ENCODE peak calls at places on chromosome 6, in eight cellular contexts. One of them, this sample, is unnamed.

GRCh38 chr6:70668499-70668812 is 773 bp downstream of the SMAP1 start:
- DNase-seq in Caco-2: peak
- DNase-seq in NCI-H2081: peak
- DNase-seq in pancreas: peak
- DNase-seq in activated naive CD4-positive, alpha-beta T cell treated with anti-CD3 and anti-CD28 coated beads, Interleukin-2, amount 50 U/mL, for 16 hours: no peak
- DNase-seq in IMR-90: no peak
- DNase-seq in T-cell: peak
- DNase-seq in amniotic epithelial cell: no peak
- DNase-seq in this sample: no peak

GRCh38 chr6:51292659-51293058 is 474.0 kb downstream of the TFAP2B start:
- DNase-seq in Caco-2: no peak
- DNase-seq in NCI-H2081: no peak
- DNase-seq in pancreas: no peak
- DNase-seq in activated naive CD4-positive, alpha-beta T cell treated with anti-CD3 and anti-CD28 coated beads, Interleukin-2, amount 50 U/mL, for 16 hours: no peak
- DNase-seq in IMR-90: no peak
- DNase-seq in T-cell: no peak
- DNase-seq in amniotic epithelial cell: no peak
- DNase-seq in this sample: peak

GRCh38 chr6:77633471-77633870 is 19.4 kb upstream of the MEI4 start:
- DNase-seq in Caco-2: no peak
- DNase-seq in NCI-H2081: no peak
- DNase-seq in pancreas: no peak
- DNase-seq in activated naive CD4-positive, alpha-beta T cell treated with anti-CD3 and anti-CD28 coated beads, Interleukin-2, amount 50 U/mL, for 16 hours: no peak
- DNase-seq in IMR-90: no peak
- DNase-seq in T-cell: no peak
- DNase-seq in amniotic epithelial cell: peak
- DNase-seq in this sample: peak

GRCh38 chr6:2565499-2565898 is 185.2 kb downstream of the MYLK4 start:
- DNase-seq in Caco-2: no peak
- DNase-seq in NCI-H2081: no peak
- DNase-seq in pancreas: no peak
- DNase-seq in activated naive CD4-positive, alpha-beta T cell treated with anti-CD3 and anti-CD28 coated beads, Interleukin-2, amount 50 U/mL, for 16 hours: no peak
- DNase-seq in IMR-90: no peak
- DNase-seq in T-cell: no peak
- DNase-seq in amniotic epithelial cell: no peak
- DNase-seq in this sample: no peak

GRCh38 chr6:168678177-168678576 is 237.2 kb downstream of the SMOC2 start:
- DNase-seq in Caco-2: no peak
- DNase-seq in NCI-H2081: no peak
- DNase-seq in pancreas: no peak
- DNase-seq in activated naive CD4-positive, alpha-beta T cell treated with anti-CD3 and anti-CD28 coated beads, Interleukin-2, amount 50 U/mL, for 16 hours: no peak
- DNase-seq in IMR-90: no peak
- DNase-seq in T-cell: no peak
- DNase-seq in amniotic epithelial cell: no peak
- DNase-seq in this sample: no peak

GRCh38 chr6:154653853-154654252 is 79.4 kb upstream of the SCAF8 start:
- DNase-seq in Caco-2: no peak
- DNase-seq in NCI-H2081: no peak
- DNase-seq in pancreas: peak
- DNase-seq in activated naive CD4-positive, alpha-beta T cell treated with anti-CD3 and anti-CD28 coated beads, Interleukin-2, amount 50 U/mL, for 16 hours: no peak
- DNase-seq in IMR-90: peak
- DNase-seq in T-cell: no peak
- DNase-seq in amniotic epithelial cell: peak
- DNase-seq in this sample: peak

GRCh38 chr6:39493174-39493573 is 170.7 kb upstream of the KCNK16 start:
- DNase-seq in Caco-2: no peak
- DNase-seq in NCI-H2081: no peak
- DNase-seq in pancreas: no peak
- DNase-seq in activated naive CD4-positive, alpha-beta T cell treated with anti-CD3 and anti-CD28 coated beads, Interleukin-2, amount 50 U/mL, for 16 hours: no peak
- DNase-seq in IMR-90: no peak
- DNase-seq in T-cell: no peak
- DNase-seq in amniotic epithelial cell: no peak
- DNase-seq in this sample: peak

GRCh38 chr6:36827261-36828079 is 11.8 kb downstream of the CPNE5 start:
- DNase-seq in Caco-2: no peak
- DNase-seq in NCI-H2081: no peak
- DNase-seq in pancreas: no peak
- DNase-seq in activated naive CD4-positive, alpha-beta T cell treated with anti-CD3 and anti-CD28 coated beads, Interleukin-2, amount 50 U/mL, for 16 hours: no peak
- DNase-seq in IMR-90: peak
- DNase-seq in T-cell: no peak
- DNase-seq in amniotic epithelial cell: peak
- DNase-seq in this sample: peak

GRCh38 chr6:134363323-134364039 is 45.6 kb upstream of the SGK1 start:
- DNase-seq in Caco-2: no peak
- DNase-seq in NCI-H2081: no peak
- DNase-seq in pancreas: no peak
- DNase-seq in activated naive CD4-positive, alpha-beta T cell treated with anti-CD3 and anti-CD28 coated beads, Interleukin-2, amount 50 U/mL, for 16 hours: no peak
- DNase-seq in IMR-90: peak
- DNase-seq in T-cell: no peak
- DNase-seq in amniotic epithelial cell: peak
- DNase-seq in this sample: peak

GRCh38 chr6:169967687-169968086 is 216.3 kb downstream of the ERMARD start:
- DNase-seq in Caco-2: no peak
- DNase-seq in NCI-H2081: no peak
- DNase-seq in pancreas: no peak
- DNase-seq in activated naive CD4-positive, alpha-beta T cell treated with anti-CD3 and anti-CD28 coated beads, Interleukin-2, amount 50 U/mL, for 16 hours: no peak
- DNase-seq in IMR-90: no peak
- DNase-seq in T-cell: no peak
- DNase-seq in amniotic epithelial cell: no peak
- DNase-seq in this sample: no peak

GRCh38 chr6:95354551-95354950 is 222.8 kb upstream of the MANEA start:
- DNase-seq in Caco-2: no peak
- DNase-seq in NCI-H2081: no peak
- DNase-seq in pancreas: no peak
- DNase-seq in activated naive CD4-positive, alpha-beta T cell treated with anti-CD3 and anti-CD28 coated beads, Interleukin-2, amount 50 U/mL, for 16 hours: no peak
- DNase-seq in IMR-90: no peak
- DNase-seq in T-cell: no peak
- DNase-seq in amniotic epithelial cell: no peak
- DNase-seq in this sample: no peak

GRCh38 chr6:157999100-158000051 is 17.7 kb downstream of the SYNJ2 start:
- DNase-seq in Caco-2: no peak
- DNase-seq in NCI-H2081: no peak
- DNase-seq in pancreas: peak
- DNase-seq in activated naive CD4-positive, alpha-beta T cell treated with anti-CD3 and anti-CD28 coated beads, Interleukin-2, amount 50 U/mL, for 16 hours: no peak
- DNase-seq in IMR-90: no peak
- DNase-seq in T-cell: no peak
- DNase-seq in amniotic epithelial cell: no peak
- DNase-seq in this sample: no peak

This sample was measured in astrocyte of the spinal cord.